ENCODE peak calls at places on chromosomes 16 and 17, in six cellular contexts. One of them, this sample, is unnamed.

GRCh38 chr17:82791532-82791931 is 39.7 kb downstream of the TBCD start:
- DNase-seq in MM.1S: no peak
- DNase-seq in foreskin fibroblast: peak
- DNase-seq in brain microvascular endothelial cell: peak
- DNase-seq in IMR-90: peak
- DNase-seq in fibroblast of lung: peak
- DNase-seq in this sample: no peak

GRCh38 chr16:75599452-75600277 is 23.4 kb downstream of the ADAT1 start:
- DNase-seq in MM.1S: no peak
- DNase-seq in foreskin fibroblast: peak
- DNase-seq in brain microvascular endothelial cell: no peak
- DNase-seq in IMR-90: peak
- DNase-seq in fibroblast of lung: no peak
- DNase-seq in this sample: no peak

GRCh38 chr17:69819316-69820087 is 255.5 kb upstream of the KCNJ16 start:
- DNase-seq in MM.1S: no peak
- DNase-seq in foreskin fibroblast: peak
- DNase-seq in brain microvascular endothelial cell: no peak
- DNase-seq in IMR-90: peak
- DNase-seq in fibroblast of lung: peak
- DNase-seq in this sample: no peak

GRCh38 chr17:17947309-17947708 is 24.9 kb downstream of the TOM1L2 start:
- DNase-seq in MM.1S: no peak
- DNase-seq in foreskin fibroblast: no peak
- DNase-seq in brain microvascular endothelial cell: no peak
- DNase-seq in IMR-90: no peak
- DNase-seq in fibroblast of lung: no peak
- DNase-seq in this sample: no peak

GRCh38 chr16:69223882-69224281 is 36.9 kb downstream of the SNTB2 start:
- DNase-seq in MM.1S: no peak
- DNase-seq in foreskin fibroblast: peak
- DNase-seq in brain microvascular endothelial cell: no peak
- DNase-seq in IMR-90: peak
- DNase-seq in fibroblast of lung: peak
- DNase-seq in this sample: no peak

GRCh38 chr16:46996952-46997458 is 23.5 kb upstream of the DNAJA2 start:
- DNase-seq in MM.1S: no peak
- DNase-seq in foreskin fibroblast: no peak
- DNase-seq in brain microvascular endothelial cell: no peak
- DNase-seq in IMR-90: no peak
- DNase-seq in fibroblast of lung: no peak
- DNase-seq in this sample: no peak

GRCh38 chr17:21213491-21214014 is 408 bp downstream of the TMEM11 start:
- DNase-seq in MM.1S: peak
- DNase-seq in foreskin fibroblast: peak
- DNase-seq in brain microvascular endothelial cell: peak
- DNase-seq in IMR-90: no peak
- DNase-seq in fibroblast of lung: no peak
- DNase-seq in this sample: peak

GRCh38 chr17:76772842-76773521 is 35.1 kb downstream of the MFSD11 start:
- DNase-seq in MM.1S: no peak
- DNase-seq in foreskin fibroblast: peak
- DNase-seq in brain microvascular endothelial cell: peak
- DNase-seq in IMR-90: peak
- DNase-seq in fibroblast of lung: peak
- DNase-seq in this sample: no peak

GRCh38 chr17:20063665-20064648 is 54.8 kb downstream of the SPECC1 start:
- DNase-seq in MM.1S: peak
- DNase-seq in foreskin fibroblast: peak
- DNase-seq in brain microvascular endothelial cell: peak
- DNase-seq in IMR-90: peak
- DNase-seq in fibroblast of lung: peak
- DNase-seq in this sample: peak

GRCh38 chr16:4529085-4530060 is 9.2 kb downstream of the CDIP1 start:
- DNase-seq in MM.1S: peak
- DNase-seq in foreskin fibroblast: peak
- DNase-seq in brain microvascular endothelial cell: peak
- DNase-seq in IMR-90: peak
- DNase-seq in fibroblast of lung: peak
- DNase-seq in this sample: peak

GRCh38 chr17:73683788-73684582 is 39.7 kb upstream of the SDK2 start:
- DNase-seq in MM.1S: no peak
- DNase-seq in foreskin fibroblast: no peak
- DNase-seq in brain microvascular endothelial cell: no peak
- DNase-seq in IMR-90: no peak
- DNase-seq in fibroblast of lung: no peak
- DNase-seq in this sample: no peak

GRCh38 chr17:34626141-34626681 is 46.8 kb downstream of the TMEM132E start:
- DNase-seq in MM.1S: no peak
- DNase-seq in foreskin fibroblast: peak
- DNase-seq in brain microvascular endothelial cell: no peak
- DNase-seq in IMR-90: no peak
- DNase-seq in fibroblast of lung: no peak
- DNase-seq in this sample: no peak

GRCh38 chr16:952321-952720 is 18.5 kb downstream of the LMF1 start:
- DNase-seq in MM.1S: no peak
- DNase-seq in foreskin fibroblast: no peak
- DNase-seq in brain microvascular endothelial cell: no peak
- DNase-seq in IMR-90: no peak
- DNase-seq in fibroblast of lung: no peak
- DNase-seq in this sample: no peak

GRCh38 chr17:33324741-33325140 is 31.6 kb upstream of the ASIC2 start:
- DNase-seq in MM.1S: no peak
- DNase-seq in foreskin fibroblast: no peak
- DNase-seq in brain microvascular endothelial cell: no peak
- DNase-seq in IMR-90: no peak
- DNase-seq in fibroblast of lung: no peak
- DNase-seq in this sample: no peak

GRCh38 chr17:63703029-63703428 is 3.1 kb upstream of the LIMD2 start:
- DNase-seq in MM.1S: no peak
- DNase-seq in foreskin fibroblast: no peak
- DNase-seq in brain microvascular endothelial cell: no peak
- DNase-seq in IMR-90: no peak
- DNase-seq in fibroblast of lung: no peak
- DNase-seq in this sample: no peak
- H3K4me3 ChIP-seq in MM.1S: no peak
- H3K4me3 ChIP-seq in foreskin fibroblast: no peak
- H3K4me3 ChIP-seq in brain microvascular endothelial cell: no peak
- H3K4me3 ChIP-seq in IMR-90: no peak
- H3K4me3 ChIP-seq in fibroblast of lung: no peak
- H3K4me3 ChIP-seq in this sample: peak

GRCh38 chr16:71645450-71645849 is 19.5 kb downstream of the MARVELD3 start:
- DNase-seq in MM.1S: peak
- DNase-seq in foreskin fibroblast: peak
- DNase-seq in brain microvascular endothelial cell: peak
- DNase-seq in IMR-90: peak
- DNase-seq in fibroblast of lung: peak
- DNase-seq in this sample: peak

GRCh38 chr16:71648162-71648561 is 22.2 kb downstream of the MARVELD3 start:
- DNase-seq in MM.1S: no peak
- DNase-seq in foreskin fibroblast: no peak
- DNase-seq in brain microvascular endothelial cell: no peak
- DNase-seq in IMR-90: no peak
- DNase-seq in fibroblast of lung: no peak
- DNase-seq in this sample: no peak

GRCh38 chr16:71647391-71647790 is 21.4 kb downstream of the MARVELD3 start:
- DNase-seq in MM.1S: no peak
- DNase-seq in foreskin fibroblast: no peak
- DNase-seq in brain microvascular endothelial cell: no peak
- DNase-seq in IMR-90: no peak
- DNase-seq in fibroblast of lung: no peak
- DNase-seq in this sample: no peak

DNA sequence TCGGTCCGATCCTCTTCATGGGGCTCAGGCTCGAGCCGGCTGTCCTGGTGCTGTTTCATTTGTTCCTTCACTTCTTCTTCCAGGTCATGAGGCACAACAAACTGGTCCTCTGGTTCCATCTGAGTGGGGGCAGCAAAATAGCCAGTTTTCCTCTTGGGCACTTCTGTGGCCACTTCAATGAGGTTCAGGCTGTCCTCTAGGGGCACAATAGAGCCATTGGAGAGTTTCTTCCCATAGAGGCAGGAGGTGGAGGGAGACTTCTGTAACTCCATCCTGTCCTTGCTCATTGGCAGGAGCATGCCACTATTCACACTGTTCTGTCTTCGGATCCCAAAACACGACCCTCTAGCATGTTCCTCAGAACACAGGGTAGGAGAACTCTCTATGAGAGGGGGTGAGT is 22.9 kb downstream of the MARVELD3 start:
- DNase-seq in MM.1S: no peak
- DNase-seq in foreskin fibroblast: no peak
- DNase-seq in brain microvascular endothelial cell: no peak
- DNase-seq in IMR-90: no peak
- DNase-seq in fibroblast of lung: no peak
- DNase-seq in this sample: no peak
- TF ChIP-seq CTCF in MM.1S: peak
- TF ChIP-seq CTCF in foreskin fibroblast: peak
- TF ChIP-seq CTCF in brain microvascular endothelial cell: peak
- TF ChIP-seq CTCF in IMR-90: peak
- TF ChIP-seq CTCF in fibroblast of lung: peak
- TF ChIP-seq CTCF in this sample: peak

DNA sequence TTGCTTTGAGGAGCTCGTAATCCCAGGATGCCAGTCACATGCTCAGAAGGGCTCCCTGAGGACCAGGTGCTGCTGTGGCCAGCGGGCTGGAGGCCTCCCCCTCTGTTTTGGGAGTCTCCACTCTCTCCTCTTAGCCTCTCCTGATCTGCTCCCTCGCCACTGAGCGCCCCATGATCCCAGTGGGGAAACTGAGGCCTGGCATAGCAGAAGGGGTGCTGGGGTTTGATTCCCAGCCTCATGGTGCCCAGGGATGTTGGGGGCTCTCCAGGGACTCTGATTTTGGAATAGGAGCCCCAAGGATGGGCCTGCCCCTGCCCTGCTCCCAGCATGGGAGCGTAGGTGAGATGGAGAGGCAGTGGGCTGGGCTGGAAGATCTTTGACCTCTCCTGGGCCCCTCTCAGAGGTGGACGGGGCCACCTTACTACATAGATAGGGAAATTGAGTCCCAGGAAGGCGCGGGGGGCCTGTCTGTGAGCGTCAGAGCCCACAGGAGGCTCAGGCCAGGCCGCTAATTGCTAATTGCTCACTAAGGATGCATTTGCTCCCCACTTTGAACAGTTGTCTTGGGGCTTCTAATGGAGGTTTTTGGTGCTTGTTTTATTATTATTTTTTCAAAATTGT is 525 bp upstream of the ADCY7 start:
- DNase-seq in MM.1S: no peak
- DNase-seq in foreskin fibroblast: no peak
- DNase-seq in brain microvascular endothelial cell: no peak
- DNase-seq in IMR-90: no peak
- DNase-seq in fibroblast of lung: no peak
- DNase-seq in this sample: no peak
- H3K4me3 ChIP-seq in MM.1S: peak
- H3K4me3 ChIP-seq in foreskin fibroblast: peak
- H3K4me3 ChIP-seq in brain microvascular endothelial cell: no peak
- H3K4me3 ChIP-seq in IMR-90: no peak
- H3K4me3 ChIP-seq in fibroblast of lung: no peak
- H3K4me3 ChIP-seq in this sample: peak

DNA sequence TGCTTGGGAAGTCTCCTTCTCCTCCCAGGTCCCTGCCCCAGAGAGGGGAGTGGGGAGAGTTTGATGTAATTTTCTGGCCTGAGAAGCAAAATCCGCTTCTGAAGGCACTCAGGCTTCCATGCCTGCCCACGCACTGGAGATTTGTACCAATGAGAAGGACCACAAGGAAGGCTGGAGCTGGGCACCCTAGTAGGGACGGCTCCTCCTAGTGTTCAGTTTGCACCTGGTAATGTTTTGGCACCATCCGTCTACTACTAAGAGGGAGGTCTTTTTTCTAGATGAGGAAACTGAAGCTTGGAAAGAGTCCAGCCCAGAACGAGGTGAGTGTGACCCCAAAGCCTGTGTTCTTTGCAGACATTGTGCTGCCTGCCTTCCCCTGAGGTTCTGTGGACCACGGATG is 83.6 kb upstream of the NLRP1 start:
- DNase-seq in MM.1S: peak
- DNase-seq in foreskin fibroblast: peak
- DNase-seq in brain microvascular endothelial cell: no peak
- DNase-seq in IMR-90: no peak
- DNase-seq in fibroblast of lung: no peak
- DNase-seq in this sample: peak
- TF ChIP-seq CTCF in MM.1S: peak
- TF ChIP-seq CTCF in foreskin fibroblast: peak
- TF ChIP-seq CTCF in brain microvascular endothelial cell: no peak
- TF ChIP-seq CTCF in IMR-90: no peak
- TF ChIP-seq CTCF in fibroblast of lung: no peak
- TF ChIP-seq CTCF in this sample: peak

GRCh38 chr17:60135951-60136666 is 13.7 kb upstream of the CA4 start:
- DNase-seq in MM.1S: no peak
- DNase-seq in foreskin fibroblast: no peak
- DNase-seq in brain microvascular endothelial cell: no peak
- DNase-seq in IMR-90: no peak
- DNase-seq in fibroblast of lung: no peak
- DNase-seq in this sample: no peak
- H3K4me3 ChIP-seq in MM.1S: no peak
- H3K4me3 ChIP-seq in foreskin fibroblast: peak
- H3K4me3 ChIP-seq in brain microvascular endothelial cell: peak
- H3K4me3 ChIP-seq in IMR-90: no peak
- H3K4me3 ChIP-seq in fibroblast of lung: peak
- H3K4me3 ChIP-seq in this sample: peak

DNA sequence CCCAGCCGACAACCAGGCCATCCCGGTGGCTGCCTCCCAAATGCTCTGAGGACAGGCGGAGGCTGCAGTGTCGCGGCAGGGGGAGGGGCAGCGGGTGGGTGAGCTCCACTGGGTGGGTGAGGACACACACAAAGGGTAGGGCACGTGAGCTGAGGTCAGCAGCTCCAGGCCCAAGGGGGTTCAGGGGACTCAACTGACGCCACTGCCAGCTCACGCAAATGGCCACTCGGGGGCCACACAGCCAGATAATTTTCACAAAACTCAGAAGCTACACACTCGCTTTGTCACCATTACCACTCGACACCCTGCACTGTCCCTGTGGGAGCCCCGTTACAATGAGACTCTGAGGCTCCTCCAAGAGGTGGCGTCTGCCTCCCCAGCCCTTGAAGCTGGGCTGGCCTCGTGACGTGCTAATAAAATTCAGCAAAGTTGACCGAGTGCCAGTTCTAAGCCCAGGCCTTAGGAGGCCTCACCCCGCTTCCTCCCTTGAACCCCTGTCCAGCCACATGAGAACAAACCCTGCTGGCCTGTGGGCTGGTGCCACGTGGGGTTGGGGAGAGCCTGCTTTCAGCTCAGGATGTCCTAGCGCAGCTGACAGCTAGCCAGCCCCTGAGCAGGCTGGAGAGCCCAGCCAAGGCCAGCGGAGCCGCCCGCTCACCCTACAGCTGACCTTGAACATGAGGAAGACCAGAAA is 56.9 kb downstream of the RMI2 start:
- DNase-seq in MM.1S: no peak
- DNase-seq in foreskin fibroblast: no peak
- DNase-seq in brain microvascular endothelial cell: no peak
- DNase-seq in IMR-90: no peak
- DNase-seq in fibroblast of lung: no peak
- DNase-seq in this sample: no peak
- TF ChIP-seq CTCF in MM.1S: no peak
- TF ChIP-seq CTCF in foreskin fibroblast: no peak
- TF ChIP-seq CTCF in brain microvascular endothelial cell: no peak
- TF ChIP-seq CTCF in IMR-90: no peak
- TF ChIP-seq CTCF in fibroblast of lung: no peak
- TF ChIP-seq CTCF in this sample: no peak